ENCODE peak calls at places on chromosomes 12 and 14, in seven cellular contexts. V is BJ; L is adrenal gland; G is AG10803; X is CD8-positive, alpha-beta T cell; Y is sigmoid colon; B is endothelial cell of umbilical vein. C is an unnamed sample.

GRCh38 chr12:25692115-25693035 is 139.3 kb upstream of the LMNTD1 start:
- DNase-seq in V (peak), L (peak), G (peak), X (no peak), Y (no peak), B (no peak), C (peak)

GRCh38 chr14:53156238-53156637 is 3.1 kb upstream of the DDHD1 start:
- DNase-seq in V (no peak), L (no peak), G (no peak), X (no peak), Y (no peak), B (no peak), C (no peak)

GRCh38 chr14:89926709-89927108 is 27.8 kb downstream of the EFCAB11 start:
- DNase-seq in V (no peak), L (no peak), G (peak), X (no peak), Y (no peak), B (peak), C (peak)

GRCh38 chr14:22221508-22221907 is 367.5 kb downstream of the DAD1 start:
- DNase-seq in V (no peak), L (no peak), G (peak), X (no peak), Y (no peak), B (peak), C (peak)

GRCh38 chr14:91400696-91401095 is 16.9 kb downstream of the CCDC88C start:
- DNase-seq in V (no peak), L (no peak), G (no peak), X (no peak), Y (no peak), B (peak), C (peak)

GRCh38 chr12:123671876-123672275 is 963 bp downstream of the TCTN2 start:
- DNase-seq in V (no peak), L (no peak), G (peak), X (no peak), Y (no peak), B (no peak), C (peak)

GRCh38 chr12:63826002-63826585 is 18.4 kb upstream of the SRGAP1 start:
- DNase-seq in V (no peak), L (no peak), G (peak), X (no peak), Y (no peak), B (peak), C (peak)

GRCh38 chr12:26735249-26735639 is 97.8 kb downstream of the ITPR2 start:
- DNase-seq in V (no peak), L (no peak), G (no peak), X (no peak), Y (no peak), B (no peak), C (no peak)

GRCh38 chr12:77402726-77403125 is 337.4 kb upstream of the E2F7 start:
- DNase-seq in V (peak), L (no peak), G (peak), X (no peak), Y (no peak), B (peak), C (peak)

GRCh38 chr12:116939734-116940133 is 29.0 kb downstream of the FBXW8 start:
- DNase-seq in V (no peak), L (no peak), G (no peak), X (no peak), Y (no peak), B (no peak), C (no peak)

GRCh38 chr14:88504602-88505001 is 50.2 kb downstream of the PTPN21 start:
- DNase-seq in V (no peak), L (no peak), G (no peak), X (no peak), Y (no peak), B (no peak), C (no peak)

GRCh38 chr14:77458249-77458950 is 507 bp downstream of the AHSA1 start:
- DNase-seq in V (no peak), L (peak), G (no peak), X (peak), Y (no peak), B (no peak), C (peak)

GRCh38 chr14:102574840-102575478 is 17.5 kb upstream of the RCOR1 start:
- DNase-seq in V (no peak), L (no peak), G (no peak), X (no peak), Y (no peak), B (no peak), C (no peak)

GRCh38 chr12:95548056-95548538 is 3.2 kb downstream of the USP44 start:
- DNase-seq in V (no peak), L (peak), G (no peak), X (no peak), Y (peak), B (peak), C (no peak)

GRCh38 chr12:85457026-85457425 is 177.0 kb downstream of the ALX1 start:
- DNase-seq in V (no peak), L (no peak), G (no peak), X (no peak), Y (no peak), B (no peak), C (no peak)

GRCh38 chr12:47946413-47947107 is 16.8 kb upstream of the TMEM106C start:
- DNase-seq in V (no peak), L (no peak), G (peak), X (no peak), Y (peak), B (no peak), C (no peak)

GRCh38 chr12:106696861-106697417 is 77.5 kb upstream of the RIC8B start:
- DNase-seq in V (no peak), L (no peak), G (no peak), X (no peak), Y (no peak), B (peak), C (no peak)

GRCh38 chr14:70822706-70823185 is 13.4 kb upstream of the MAP3K9 start:
- DNase-seq in V (no peak), L (peak), G (peak), X (no peak), Y (no peak), B (no peak), C (no peak)

GRCh38 chr12:113955109-113955970 is 10.8 kb downstream of the RBM19 start:
- DNase-seq in V (no peak), L (no peak), G (no peak), X (no peak), Y (no peak), B (peak), C (no peak)

DNA sequence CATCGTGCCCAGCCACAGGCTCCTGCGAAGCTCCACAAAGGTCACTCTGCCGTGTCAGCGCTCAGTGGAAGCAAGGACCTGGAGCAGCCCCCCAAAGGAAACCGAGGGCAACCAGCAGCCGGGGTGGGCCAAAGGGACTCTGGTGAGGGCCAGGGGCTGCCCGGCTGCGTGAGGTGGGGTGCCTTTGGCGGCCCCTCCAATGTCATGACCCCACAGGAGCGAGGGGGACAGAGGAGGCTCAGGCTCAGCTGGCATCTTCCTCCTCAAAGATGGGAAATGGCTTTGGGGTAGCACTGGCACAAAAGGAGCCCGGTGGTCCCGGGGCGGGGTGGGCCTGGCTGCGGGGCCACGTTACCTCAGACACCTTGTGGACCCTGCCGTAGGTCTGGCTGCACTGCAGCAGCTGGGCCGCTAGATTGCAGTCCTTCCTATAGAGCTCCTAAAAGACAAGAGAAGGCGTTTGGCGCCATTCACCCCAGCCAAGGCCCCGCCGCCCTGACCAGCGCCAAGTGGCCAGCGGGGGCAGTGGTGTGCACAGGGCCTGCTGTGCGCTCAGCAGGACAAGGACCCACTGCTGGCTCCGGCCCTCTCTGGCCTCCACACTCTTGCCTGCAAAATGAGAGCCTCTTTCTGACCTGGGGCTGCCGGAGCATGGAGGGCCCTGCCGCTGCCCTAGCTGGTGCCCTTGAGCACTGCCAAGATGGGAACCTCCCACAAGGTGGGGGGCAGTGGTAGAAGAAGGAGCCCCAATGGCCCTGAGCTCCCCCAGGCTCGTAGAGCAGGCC is 46.9 kb downstream of the BEGAIN start:
- DNase-seq in V (no peak), L (no peak), G (no peak), X (no peak), Y (peak), B (no peak), C (no peak)
- TF ChIP-seq CTCF in V (peak), L (peak), G (no peak), X (no peak), Y (no peak), B (peak), C (peak)

GRCh38 chr14:41051801-41052200 is 554.9 kb upstream of the LRFN5 start:
- DNase-seq in V (no peak), L (no peak), G (no peak), X (no peak), Y (no peak), B (no peak), C (no peak)

GRCh38 chr14:41055589-41055988 is 551.1 kb upstream of the LRFN5 start:
- DNase-seq in V (no peak), L (no peak), G (no peak), X (no peak), Y (no peak), B (no peak), C (no peak)
- H3K4me3 ChIP-seq in V (no peak), L (no peak), G (no peak), X (no peak), Y (no peak), B (no peak), C (no peak)

GRCh38 chr12:69278814-69279782 is 39.7 kb downstream of the CPSF6 start:
- DNase-seq in V (no peak), L (no peak), G (no peak), X (no peak), Y (no peak), B (no peak), C (no peak)

GRCh38 chr12:69287556-69287955 is 48.2 kb downstream of the CPSF6 start:
- DNase-seq in V (no peak), L (no peak), G (no peak), X (no peak), Y (no peak), B (no peak), C (no peak)

DNA sequence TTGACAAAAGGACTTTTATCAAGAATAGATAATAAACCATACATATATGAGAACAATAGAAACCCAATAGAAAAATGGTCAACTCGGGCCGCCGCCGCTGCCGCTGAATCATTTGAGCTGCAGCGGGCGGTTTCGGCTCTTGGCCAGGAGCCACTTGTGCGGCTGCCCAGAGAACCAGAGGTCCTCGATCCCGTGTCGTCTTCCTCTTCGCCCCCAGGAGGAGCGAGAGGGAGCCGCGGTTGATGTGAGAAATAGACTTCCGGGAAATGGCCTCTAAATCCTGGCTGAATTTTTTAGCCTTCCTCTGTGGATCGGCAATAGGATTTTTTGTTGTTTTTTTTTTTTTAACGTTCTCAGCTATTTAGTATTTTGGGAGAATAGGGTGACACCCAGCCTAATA is 44.8 kb downstream of the CPSF6 start:
- DNase-seq in V (no peak), L (peak), G (peak), X (no peak), Y (peak), B (peak), C (peak)
- TF ChIP-seq CTCF in V (peak), L (no peak), G (peak), X (no peak), Y (no peak), B (no peak), C (no peak)

GRCh38 chr14:45641541-45641940 is 388.5 kb upstream of the MIS18BP1 start:
- DNase-seq in V (no peak), L (no peak), G (no peak), X (no peak), Y (no peak), B (no peak), C (no peak)
- H3K4me3 ChIP-seq in V (no peak), L (no peak), G (no peak), X (no peak), Y (no peak), B (no peak), C (no peak)

GRCh38 chr12:12999959-13000615 is at the start of gene HEBP1:
- DNase-seq in V (no peak), L (peak), G (peak), X (peak), Y (peak), B (peak), C (peak)

GRCh38 chr12:13000616-13000934 is 510 bp upstream of the HEBP1 start:
- DNase-seq in V (no peak), L (peak), G (peak), X (peak), Y (no peak), B (no peak), C (no peak)

GRCh38 chr12:13001725-13002040 is 1.6 kb upstream of the HEBP1 start:
- DNase-seq in V (no peak), L (no peak), G (no peak), X (no peak), Y (peak), B (no peak), C (no peak)

GRCh38 chr12:13002301-13003097 is 2.4 kb upstream of the HEBP1 start:
- DNase-seq in V (no peak), L (no peak), G (no peak), X (no peak), Y (no peak), B (no peak), C (no peak)

DNA sequence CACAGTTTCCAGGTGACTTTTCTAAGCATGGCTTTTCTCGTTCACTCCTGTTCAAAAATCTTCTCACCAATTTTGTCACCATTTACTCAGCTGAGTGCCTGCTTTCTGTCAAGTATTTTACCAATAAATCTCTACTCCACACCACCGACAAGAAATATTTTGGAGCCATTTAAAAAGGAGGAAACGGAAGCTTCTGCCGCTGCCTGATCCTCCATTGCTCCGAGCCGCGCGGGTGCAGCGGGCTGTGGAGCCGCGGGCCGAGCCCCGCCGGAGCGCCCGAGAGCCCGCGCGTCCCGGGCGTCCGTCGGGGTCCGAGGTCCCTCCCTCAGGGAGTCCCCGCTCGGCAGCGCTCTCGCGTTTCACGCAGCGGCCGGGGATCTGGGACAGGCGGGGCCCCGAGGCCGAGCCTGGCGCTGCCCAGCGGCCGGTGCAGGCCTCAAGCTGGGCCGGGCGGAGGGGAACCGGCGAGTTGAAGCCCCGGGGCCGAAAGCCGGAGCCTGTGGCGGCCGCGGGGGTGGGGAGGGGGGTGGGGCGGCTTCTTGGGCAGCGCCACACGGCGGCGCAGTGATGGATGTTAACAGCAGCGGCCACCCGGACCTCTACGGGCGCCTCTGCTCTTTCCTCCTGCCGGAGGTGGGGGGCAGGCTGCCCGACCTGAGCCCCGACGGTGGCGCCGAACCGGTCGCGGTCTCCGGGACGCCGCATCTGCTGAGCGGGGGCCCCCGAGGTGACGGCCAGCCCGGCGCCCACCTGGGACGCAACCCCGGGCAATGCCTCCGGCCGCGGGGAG is 1.1 kb upstream of the HEBP1 start:
- DNase-seq in V (no peak), L (peak), G (peak), X (peak), Y (peak), B (peak), C (peak)
- TF ChIP-seq CTCF in V (peak), L (peak), G (peak), X (no peak), Y (peak), B (no peak), C (peak)

GRCh38 chr12:40225337-40225983 is 663 bp downstream of the LRRK2 start:
- DNase-seq in V (no peak), L (peak), G (no peak), X (no peak), Y (no peak), B (no peak), C (no peak)

GRCh38 chr12:40227447-40227846 is 2.6 kb downstream of the LRRK2 start:
- DNase-seq in V (no peak), L (no peak), G (no peak), X (no peak), Y (no peak), B (no peak), C (no peak)

GRCh38 chr12:40224439-40225291 is at the start of gene LRRK2:
- DNase-seq in V (peak), L (peak), G (peak), X (peak), Y (peak), B (peak), C (peak)

GRCh38 chr12:40225984-40226602 is 1.3 kb downstream of the LRRK2 start:
- DNase-seq in V (no peak), L (no peak), G (no peak), X (no peak), Y (no peak), B (no peak), C (no peak)

GRCh38 chr12:40226652-40227051 is 1.9 kb downstream of the LRRK2 start:
- DNase-seq in V (peak), L (peak), G (peak), X (no peak), Y (peak), B (peak), C (peak)
- H3K4me3 ChIP-seq in V (no peak), L (no peak), G (peak), X (no peak), Y (peak), B (no peak), C (no peak)

GRCh38 chr14:96307434-96307833 is 51.4 kb downstream of the BDKRB1 start:
- DNase-seq in V (no peak), L (no peak), G (no peak), X (no peak), Y (no peak), B (no peak), C (no peak)

GRCh38 chr14:96303981-96304380 is 48.0 kb downstream of the BDKRB1 start:
- DNase-seq in V (no peak), L (no peak), G (no peak), X (no peak), Y (no peak), B (no peak), C (peak)

GRCh38 chr14:96309128-96309906 is 53.3 kb downstream of the BDKRB1 start:
- DNase-seq in V (no peak), L (no peak), G (no peak), X (no peak), Y (no peak), B (no peak), C (no peak)

GRCh38 chr14:96309907-96310330 is 53.2 kb downstream of the ATG2B start:
- DNase-seq in V (no peak), L (no peak), G (no peak), X (no peak), Y (no peak), B (no peak), C (peak)

GRCh38 chr14:96304956-96305355 is 48.9 kb downstream of the BDKRB1 start:
- DNase-seq in V (no peak), L (no peak), G (no peak), X (no peak), Y (no peak), B (no peak), C (no peak)
- TF ChIP-seq CTCF in V (peak), L (no peak), G (peak), X (no peak), Y (no peak), B (no peak), C (peak)